ENCODE peak calls at places on chromosomes 3 and 15, in ten cellular contexts. Y is effector memory CD4-positive, alpha-beta T cell; H is ovary; I is vagina; L is sigmoid colon; Q is HepG2; P is GM23248; B is HL-60; O is Peyer's patch; A is uterus. U is an unnamed sample. For H3K27me3, the result is how much of the 10 kb centered on the place peaks cover.

GRCh38 chr3:171791695-171792082 is 18.6 kb downstream of the PLD1 start:
- DNase-seq in Q (peak), L (no peak), I (no peak), P (peak), B (no peak), A (no peak), O (no peak), Y (no peak), H (no peak), U (no peak)

GRCh38 chr15:39270976-39271375 is 309.9 kb upstream of the THBS1 start:
- DNase-seq in H (no peak), P (peak), B (no peak), Q (no peak), L (no peak), Y (no peak), O (no peak), I (no peak), A (no peak), U (no peak)

GRCh38 chr15:101143321-101143720 is 108.5 kb downstream of the CHSY1 start:
- DNase-seq in L (peak), A (no peak), Y (no peak), H (no peak), I (no peak), Q (no peak), B (no peak), O (no peak), P (no peak), U (no peak)

GRCh38 chr3:28972921-28973320 is 307.9 kb upstream of the RBMS3 start:
- DNase-seq in B (no peak), Q (no peak), Y (no peak), L (no peak), P (peak), O (no peak), A (no peak), H (no peak), I (no peak), U (no peak)

GRCh38 chr3:23537006-23537620 is 268.6 kb upstream of the UBE2E1 start:
- DNase-seq in P (no peak), I (no peak), A (no peak), B (no peak), Q (no peak), O (no peak), Y (no peak), L (no peak), H (no peak), U (no peak)

GRCh38 chr3:46427929-46428833 is 21.1 kb downstream of the CCRL2 start:
- DNase-seq in I (no peak), A (no peak), Q (peak), L (no peak), P (no peak), H (no peak), O (no peak), B (no peak), Y (no peak), U (no peak)

GRCh38 chr3:151479452-151479851 is 18.6 kb upstream of the IGSF10 start:
- DNase-seq in I (no peak), B (no peak), Q (no peak), L (no peak), Y (no peak), H (no peak), O (no peak), P (no peak), A (no peak), U (no peak)

GRCh38 chr3:154334973-154335420 is 10.7 kb upstream of the DHX36 start:
- DNase-seq in H (no peak), I (no peak), Q (peak), Y (no peak), O (no peak), L (no peak), P (peak), B (no peak), A (no peak), U (peak)

GRCh38 chr15:74598126-74598842 is 17.4 kb upstream of the CLK3 start:
- DNase-seq in H (peak), I (no peak), A (peak), O (peak), B (peak), L (peak), Y (peak), Q (peak), P (peak), U (peak)

GRCh38 chr3:145939431-145939830 is 221.6 kb downstream of the PLOD2 start:
- DNase-seq in H (no peak), A (no peak), O (no peak), Y (no peak), I (no peak), B (no peak), L (no peak), P (no peak), Q (peak), U (no peak)

GRCh38 chr3:151770941-151771340 is 37.2 kb downstream of the AADACL2 start:
- DNase-seq in L (no peak), Y (no peak), H (peak), O (peak), P (peak), A (peak), Q (peak), B (no peak), I (no peak), U (no peak)

GRCh38 chr15:96629501-96629900 is 299.0 kb downstream of the NR2F2 start:
- DNase-seq in P (no peak), H (peak), O (no peak), I (no peak), L (peak), B (no peak), Y (no peak), Q (no peak), A (peak), U (no peak)

GRCh38 chr15:92803852-92804609 is 96.1 kb upstream of the CHD2 start:
- DNase-seq in I (no peak), Q (peak), O (no peak), A (peak), L (peak), Y (peak), H (peak), B (peak), P (peak), U (no peak)

GRCh38 chr15:88324241-88325065 is 67.9 kb upstream of the NTRK3 start:
- DNase-seq in O (no peak), Q (no peak), P (peak), L (no peak), I (no peak), A (no peak), H (no peak), Y (no peak), B (no peak), U (no peak)

GRCh38 chr3:81874738-81875137 is 113.3 kb upstream of the GBE1 start:
- DNase-seq in Q (no peak), B (no peak), H (no peak), I (no peak), Y (no peak), P (no peak), A (no peak), O (no peak), L (no peak), U (no peak)

DNA sequence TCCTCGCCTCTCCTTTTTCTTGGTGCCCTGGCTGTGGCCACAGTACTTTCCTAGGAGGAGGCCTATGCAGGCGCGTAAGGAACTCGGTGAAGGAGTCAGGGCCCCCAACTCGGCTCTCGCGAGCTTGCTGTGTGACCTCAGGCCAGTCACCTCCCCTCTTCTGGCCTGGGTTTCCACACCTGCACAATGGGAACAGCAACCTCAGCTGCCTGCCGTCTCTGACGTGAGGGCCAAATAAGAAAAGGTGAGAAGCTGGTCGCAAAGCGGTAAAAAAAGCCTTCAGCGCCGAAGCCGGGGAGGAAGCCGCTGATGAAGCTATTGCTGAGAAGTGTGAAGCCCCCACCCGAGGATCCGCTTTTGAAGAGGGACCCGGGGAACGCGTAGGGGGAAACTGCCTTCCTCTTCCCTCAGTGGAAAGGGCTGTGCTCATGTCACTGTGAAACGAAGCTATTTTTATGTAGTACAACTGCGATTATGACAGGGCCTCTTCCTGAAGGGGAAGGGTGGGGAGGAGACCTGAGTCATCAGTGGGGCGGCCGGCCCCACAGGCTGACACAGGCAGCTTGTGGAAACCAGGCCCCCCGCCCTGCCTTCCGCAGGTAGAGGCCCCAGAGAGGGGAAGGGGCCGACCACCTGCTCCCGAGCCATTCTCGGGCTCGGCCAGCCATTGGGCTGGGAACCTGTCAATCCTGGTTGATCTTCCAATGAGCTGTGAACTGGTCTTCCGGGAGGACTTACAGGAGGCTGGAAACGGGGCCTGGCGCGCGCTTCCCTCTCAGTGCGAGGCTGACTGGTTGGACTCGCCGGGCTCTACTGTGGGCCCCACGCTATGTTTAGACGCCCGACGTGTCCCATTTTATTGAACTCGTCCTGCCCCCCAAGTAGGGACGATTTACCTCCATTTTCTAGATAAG is 18.0 kb upstream of the ANKDD1A start:
- DNase-seq in P (peak), O (peak), Y (peak), B (peak), H (peak), Q (peak), A (peak), L (peak), I (no peak), U (peak)
- H3K4me3 ChIP-seq in P (peak), O (peak), Y (peak), B (peak), H (peak), Q (no peak), A (peak), L (peak), I (peak), U (peak)

GRCh38 chr15:45664451-45664850 is 29.6 kb downstream of the SQOR start:
- DNase-seq in Q (no peak), O (no peak), I (no peak), B (no peak), H (no peak), L (no peak), Y (no peak), P (peak), A (no peak), U (no peak)
- H3K27ac ChIP-seq in Q (no peak), O (no peak), I (no peak), B (no peak), H (no peak), L (no peak), Y (no peak), P (no peak), A (no peak), U (no peak)

DNA sequence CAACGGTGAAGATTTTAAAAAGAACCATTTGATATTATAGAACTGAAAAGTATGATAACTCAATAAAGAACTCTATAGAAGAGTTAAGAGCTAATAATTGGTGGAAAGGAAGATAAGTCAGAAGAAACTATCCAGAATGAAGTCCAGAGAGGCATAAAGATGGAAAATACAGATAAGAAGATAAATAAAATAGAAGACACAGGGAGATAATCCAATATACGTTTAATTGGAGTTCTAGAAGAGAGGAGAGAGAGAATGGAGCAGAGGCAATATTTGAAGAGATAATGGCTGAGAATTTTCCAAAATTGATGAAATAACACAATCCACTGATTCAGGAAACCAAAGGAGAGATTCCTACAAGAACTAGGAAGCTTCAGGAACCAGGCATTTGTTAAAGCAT is 49.8 kb upstream of the EPHB3 start:
- DNase-seq in Q (no peak), A (no peak), I (no peak), O (no peak), Y (no peak), P (no peak), L (no peak), B (no peak), H (no peak), U (no peak)
- H3K27me3 ChIP-seq in Q (under half), A (under half), I (under half), O (under half), Y (under half), P (under half), L (under half), B (under half), H (under half), U (under half)

GRCh38 chr3:170361711-170362110 is 4.2 kb downstream of the SKIL start:
- DNase-seq in L (no peak), Q (no peak), I (no peak), P (no peak), A (no peak), B (no peak), Y (no peak), H (no peak), O (no peak), U (no peak)

GRCh38 chr3:170360476-170360875 is 3.0 kb downstream of the SKIL start:
- DNase-seq in H (no peak), A (no peak), B (no peak), I (no peak), O (no peak), P (no peak), L (no peak), Q (no peak), Y (no peak), U (no peak)

GRCh38 chr3:170363471-170363994 is 6.0 kb downstream of the SKIL start:
- DNase-seq in L (no peak), I (no peak), P (no peak), O (no peak), B (no peak), H (no peak), Q (no peak), A (no peak), Y (no peak), U (no peak)

GRCh38 chr3:170359178-170359704 is 1.7 kb downstream of the SKIL start:
- DNase-seq in I (no peak), H (no peak), A (no peak), Q (no peak), O (no peak), Y (no peak), B (no peak), P (no peak), L (no peak), U (no peak)

DNA sequence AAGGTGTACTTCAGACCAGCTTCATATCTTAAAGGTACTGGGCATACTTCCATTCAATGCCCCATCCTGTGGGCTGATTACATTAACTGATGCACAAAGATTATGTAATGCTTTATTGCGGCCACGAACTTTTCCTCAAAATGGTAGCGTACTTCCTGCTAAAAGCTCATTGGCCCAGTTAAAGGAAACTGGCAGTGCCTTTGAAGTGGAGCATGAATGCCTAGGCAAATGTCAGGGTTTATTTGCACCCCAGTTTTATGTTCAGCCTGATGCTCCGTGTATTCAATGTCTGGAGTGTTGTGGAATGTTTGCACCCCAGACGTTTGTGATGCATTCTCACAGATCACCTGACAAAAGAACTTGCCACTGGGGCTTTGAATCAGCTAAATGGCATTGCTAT is 3.4 kb downstream of the SKIL start:
- DNase-seq in B (no peak), L (no peak), O (no peak), Q (no peak), H (no peak), P (no peak), A (no peak), I (no peak), Y (no peak), U (no peak)
- H3K4me3 ChIP-seq in B (no peak), L (no peak), O (no peak), Q (no peak), H (no peak), P (peak), A (no peak), I (no peak), Y (no peak), U (no peak)

DNA sequence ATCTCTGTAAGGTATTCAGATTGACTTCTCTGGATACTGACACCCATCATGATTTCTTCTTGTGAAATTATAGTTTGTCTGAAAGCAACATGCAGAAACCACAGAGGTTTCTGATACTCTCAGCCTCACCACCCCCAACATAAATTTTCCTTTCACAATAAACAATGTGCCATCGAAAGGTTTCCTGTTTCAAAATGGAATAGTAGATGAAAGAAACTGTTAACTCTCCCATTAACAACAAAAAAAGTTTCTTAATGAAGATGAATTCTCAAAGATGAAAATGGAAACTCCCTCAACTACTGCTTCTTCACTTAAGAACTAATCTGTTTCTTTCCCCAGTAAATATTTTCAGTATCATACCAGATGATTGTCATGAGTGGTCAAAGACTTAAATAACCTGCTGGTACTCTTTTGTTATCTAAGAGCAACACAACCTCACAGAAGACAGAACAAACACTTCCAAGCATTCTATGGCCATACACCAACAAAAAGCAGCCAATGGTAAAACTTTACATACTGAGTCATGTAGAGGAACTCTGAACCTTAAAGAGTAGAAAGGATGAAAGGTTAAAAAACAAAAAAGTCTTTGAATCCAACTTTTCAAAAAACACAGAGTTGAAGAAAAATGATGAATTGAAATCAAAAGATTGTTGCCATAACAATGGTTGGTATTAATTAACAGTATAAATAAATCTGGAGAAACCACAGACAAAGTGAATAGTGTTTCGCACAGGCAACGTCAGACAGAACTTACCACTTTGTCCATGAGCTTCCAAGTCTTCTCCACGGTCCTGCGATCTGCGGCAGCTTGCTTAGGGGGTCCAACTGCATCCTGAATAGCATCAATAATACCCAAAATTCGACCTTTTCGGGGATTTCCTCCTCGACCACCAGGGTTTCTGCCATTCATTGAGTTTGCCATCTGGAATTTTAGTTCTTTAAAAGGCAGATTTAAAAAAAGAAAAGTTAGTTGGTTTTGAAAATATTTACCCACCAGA is 1.9 kb downstream of the CBLB start:
- DNase-seq in P (peak), O (no peak), Y (no peak), A (no peak), Q (peak), B (no peak), H (no peak), I (no peak), L (peak), U (no peak)
- H3K27ac ChIP-seq in P (peak), O (peak), Y (peak), A (peak), Q (peak), B (no peak), H (no peak), I (peak), L (peak), U (no peak)

DNA sequence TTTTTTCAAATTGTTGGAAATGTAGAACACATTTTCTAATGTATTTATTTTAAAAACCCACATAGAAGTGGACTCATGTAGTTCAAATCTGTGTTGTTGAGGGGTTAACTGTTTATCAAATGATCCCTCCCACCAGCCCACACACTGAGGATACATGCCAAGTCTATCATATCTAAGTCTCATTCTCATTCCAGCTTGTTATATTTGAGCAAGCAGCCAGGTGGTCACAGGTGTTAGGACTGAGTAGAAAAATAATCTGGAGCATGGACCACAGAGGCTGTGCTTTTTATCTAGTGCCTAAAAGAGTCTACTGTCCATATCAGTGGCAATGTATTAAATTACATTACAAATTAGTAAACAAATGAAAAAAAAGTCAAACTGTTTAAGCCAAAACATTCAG is 20.7 kb upstream of the SPESP1 start:
- DNase-seq in A (no peak), Y (no peak), I (no peak), L (no peak), Q (no peak), B (no peak), O (no peak), H (no peak), P (no peak), U (no peak)
- H3K27me3 ChIP-seq in A (under half), Y (under half), I (under half), L (under half), Q (under half), B (under half), O (under half), H (under half), P (half or more), U (under half)

DNA sequence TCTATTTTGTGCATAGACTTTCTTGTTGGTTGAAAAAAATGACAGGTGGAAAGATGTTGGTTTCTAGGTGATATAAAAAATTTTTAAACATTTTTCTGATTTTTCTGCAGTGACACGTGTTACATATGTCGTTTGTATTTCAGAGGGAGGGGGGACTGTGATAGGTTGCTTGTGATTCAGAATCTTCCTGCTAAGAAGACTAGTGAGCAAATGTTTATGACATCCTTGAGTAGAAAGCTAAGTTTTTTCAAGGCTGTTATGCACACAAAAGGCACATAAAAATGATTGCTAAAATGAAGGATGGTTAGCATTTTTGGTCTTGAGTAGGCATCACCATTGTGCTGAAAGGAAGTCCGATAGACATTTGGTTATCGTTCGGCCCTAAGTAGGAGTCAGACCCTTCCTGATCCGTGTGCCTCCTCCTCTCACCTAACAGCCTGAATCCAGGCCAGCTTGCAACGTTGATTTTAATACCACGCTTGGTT is 1.5 kb downstream of the ZNF639 start:
- DNase-seq in P (peak), O (no peak), Y (no peak), I (no peak), Q (no peak), H (no peak), L (no peak), B (no peak), A (no peak), U (peak)
- H3K4me3 ChIP-seq in P (peak), O (peak), Y (peak), I (peak), Q (peak), H (peak), L (peak), B (peak), A (peak), U (peak)

GRCh38 chr3:127606981-127607595 is 8.9 kb downstream of the MCM2 start:
- DNase-seq in H (no peak), P (no peak), Y (no peak), I (no peak), A (no peak), Q (no peak), B (no peak), L (no peak), O (no peak), U (no peak)
- H3K27ac ChIP-seq in H (no peak), P (no peak), Y (no peak), I (no peak), A (no peak), Q (no peak), B (no peak), L (no peak), O (no peak), U (no peak)